ENCODE peak calls at places on chromosomes 12 and 14, in five cellular contexts. O is GM23338, D is HepG2, N is GM12878, K is K562. J is an unnamed sample.

GRCh38 chr12:85626782-85627171 is 209.4 kb downstream of the RASSF9 start:
- DNase-seq in O (no peak), D (no peak), N (no peak), K (no peak), J (no peak)

GRCh38 chr14:105473677-105474477 is 744 bp upstream of the CRIP2 start:
- DNase-seq in O (peak; percentile 96), D (peak; percentile 77), N (no peak), K (peak; percentile 79), J (peak; percentile 89)

GRCh38 chr12:46499901-46500300 is 127.3 kb upstream of the SLC38A2 start:
- DNase-seq in O (no peak), D (no peak), N (peak; percentile 23), K (no peak), J (no peak)

GRCh38 chr14:68268197-68268596 is 448.6 kb downstream of the RAD51B start:
- DNase-seq in O (no peak), D (no peak), N (peak; percentile 93), K (no peak), J (no peak)

GRCh38 chr14:97414718-97415098 is 617.5 kb downstream of the VRK1 start:
- DNase-seq in O (peak; percentile 28), D (no peak), N (no peak), K (no peak), J (no peak)

GRCh38 chr14:22598896-22599244 is 770 bp downstream of the ABHD4 start:
- DNase-seq in O (peak; percentile 73), D (peak; percentile 82), N (no peak), K (peak; percentile 66), J (peak; percentile 70)

GRCh38 chr12:71642264-71642663 is 21.4 kb downstream of the ZFC3H1 start:
- DNase-seq in O (no peak), D (no peak), N (no peak), K (no peak), J (no peak)

GRCh38 chr14:45891417-45892080 is 638.5 kb upstream of the MIS18BP1 start:
- DNase-seq in O (peak; percentile 58), D (no peak), N (no peak), K (no peak), J (no peak)

GRCh38 chr12:104590002-104590401 is 133.3 kb downstream of the CHST11 start:
- DNase-seq in O (no peak), D (no peak), N (no peak), K (no peak), J (no peak)

GRCh38 chr12:31362115-31362758 is 36.3 kb upstream of the SINHCAF start:
- DNase-seq in O (peak; percentile 54), D (peak; percentile 66), N (no peak), K (peak; percentile 16), J (no peak)

GRCh38 chr12:71858848-71859247 is 19.3 kb downstream of the TBC1D15 start:
- DNase-seq in O (no peak), D (no peak), N (no peak), K (no peak), J (no peak)

GRCh38 chr14:89918721-89919120 is 35.8 kb downstream of the EFCAB11 start:
- DNase-seq in O (no peak), D (no peak), N (no peak), K (no peak), J (no peak)

GRCh38 chr12:11836282-11836963 is 186.9 kb downstream of the ETV6 start:
- DNase-seq in O (no peak), D (no peak), N (peak; percentile 99), K (no peak), J (no peak)

GRCh38 chr12:53120685-53121525 is 17.6 kb downstream of the SOAT2 start:
- DNase-seq in O (no peak), D (no peak), N (no peak), K (peak; percentile 24), J (no peak)

GRCh38 chr14:63938198-63939005 is 85.6 kb downstream of the SYNE2 start:
- DNase-seq in O (no peak), D (no peak), N (peak; percentile 56), K (no peak), J (no peak)

GRCh38 chr14:52950898-52951729 is at the start of gene FERMT2:
- DNase-seq in O (peak; percentile 95), D (peak; percentile 79), N (no peak), K (peak; percentile 45), J (peak; percentile 78)

GRCh38 chr12:93484315-93484981 is 17.1 kb downstream of the MRPL42 start:
- DNase-seq in O (no peak), D (no peak), N (no peak), K (no peak), J (no peak)

GRCh38 chr14:23164250-23164649 is 19.2 kb downstream of the SLC7A8 start:
- DNase-seq in O (no peak), D (no peak), N (no peak), K (peak; percentile 67), J (no peak)

GRCh38 chr12:5965950-5966383 is 20.9 kb upstream of the ANO2 start:
- DNase-seq in O (peak; percentile 85), D (peak; percentile 28), N (no peak), K (peak; percentile 52), J (peak; percentile 63)

GRCh38 chr14:92466068-92466458 is 47.5 kb upstream of the RIN3 start:
- DNase-seq in O (no peak), D (no peak), N (no peak), K (no peak), J (no peak)

GRCh38 chr12:62832528-62832927 is 102.4 kb downstream of the PPM1H start:
- DNase-seq in O (no peak), D (no peak), N (no peak), K (no peak), J (no peak)

GRCh38 chr14:67571991-67572323 is 28.1 kb downstream of the PIGH start:
- DNase-seq in O (no peak), D (no peak), N (no peak), K (no peak), J (no peak)

GRCh38 chr14:61330511-61330910 is 9.1 kb downstream of the PRKCH start:
- DNase-seq in O (no peak), D (no peak), N (no peak), K (no peak), J (no peak)

GRCh38 chr12:129357233-129357632 is 504.0 kb downstream of the GLT1D1 start:
- DNase-seq in O (no peak), D (no peak), N (no peak), K (no peak), J (no peak)

GRCh38 chr12:22312336-22312735 is 22.2 kb downstream of the ST8SIA1 start:
- DNase-seq in O (no peak), D (peak; percentile 5), N (no peak), K (no peak), J (no peak)

GRCh38 chr14:99757331-99758070 is 35.7 kb upstream of the EML1 start:
- DNase-seq in O (no peak), D (no peak), N (no peak), K (no peak), J (peak; percentile 82)

DNA sequence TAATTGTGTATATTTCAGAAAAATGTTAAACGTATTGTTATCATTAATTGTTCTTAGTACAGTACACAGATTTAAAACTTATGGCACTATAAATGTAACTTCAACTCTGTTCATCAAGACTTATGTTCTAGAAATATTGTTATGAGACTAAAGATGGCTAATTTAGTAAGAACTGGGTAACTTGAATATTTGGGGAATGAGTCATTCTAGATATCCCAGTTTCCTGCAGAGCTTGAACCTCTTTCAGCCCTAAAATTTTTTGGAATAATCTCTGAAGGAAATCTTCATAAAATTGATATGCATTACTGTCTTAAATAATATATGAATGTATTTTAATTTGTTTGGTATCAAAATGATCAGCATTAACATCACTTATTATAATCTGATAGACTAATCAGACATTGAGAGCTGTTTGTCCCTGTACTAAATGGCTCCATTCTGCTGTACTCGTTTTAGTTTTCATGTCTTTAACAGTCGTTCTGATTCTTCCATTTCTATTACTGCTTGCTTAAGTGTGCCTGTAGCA is 87.1 kb downstream of the VEZT start:
- DNase-seq in O (no peak), D (no peak), N (no peak), K (no peak), J (no peak)
- TF ChIP-seq JUNB in O (no peak), D (no peak), N (no peak), K (no peak), J (no peak)

GRCh38 chr14:57487771-57488170 is 5.9 kb downstream of the CCDC198 start:
- DNase-seq in O (no peak), D (no peak), N (no peak), K (no peak), J (no peak)

GRCh38 chr14:57492859-57493258 is 798 bp downstream of the CCDC198 start:
- DNase-seq in O (no peak), D (peak; percentile 22), N (no peak), K (no peak), J (peak; percentile 37)

GRCh38 chr14:57485635-57486034 is 8.0 kb downstream of the CCDC198 start:
- DNase-seq in O (no peak), D (no peak), N (no peak), K (no peak), J (no peak)

GRCh38 chr14:57486767-57487379 is 6.8 kb downstream of the CCDC198 start:
- DNase-seq in O (peak; percentile 76), D (peak; percentile 41), N (no peak), K (peak; percentile 20), J (peak; percentile 54)
- TF ChIP-seq CTCF in O (peak; percentile 81), D (peak; percentile 70), N (peak; percentile 59), K (peak; percentile 46), J (peak; percentile 69)

DNA sequence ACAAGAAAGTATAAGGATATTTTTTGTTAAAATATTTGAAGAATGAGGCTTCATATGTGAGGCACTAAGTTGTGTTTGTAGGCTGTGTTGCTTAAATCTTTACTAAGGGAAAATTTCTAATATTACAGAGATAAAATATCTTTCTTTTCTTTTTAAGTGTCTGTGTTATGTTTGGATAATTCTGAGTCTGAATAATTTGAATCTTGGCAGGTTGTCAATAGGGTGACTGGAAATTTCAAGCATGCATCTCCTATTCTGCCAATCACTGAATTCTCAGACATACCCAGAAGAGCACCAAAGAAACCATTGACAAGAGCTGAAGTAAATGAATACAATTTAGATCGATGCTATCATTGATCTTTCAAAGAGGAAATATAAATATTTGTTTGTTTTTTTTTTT is 29.4 kb downstream of the TMPO start:
- DNase-seq in O (no peak), D (no peak), N (no peak), K (no peak), J (no peak)
- TF ChIP-seq JUNB in O (no peak), D (no peak), N (no peak), K (no peak), J (no peak)

DNA sequence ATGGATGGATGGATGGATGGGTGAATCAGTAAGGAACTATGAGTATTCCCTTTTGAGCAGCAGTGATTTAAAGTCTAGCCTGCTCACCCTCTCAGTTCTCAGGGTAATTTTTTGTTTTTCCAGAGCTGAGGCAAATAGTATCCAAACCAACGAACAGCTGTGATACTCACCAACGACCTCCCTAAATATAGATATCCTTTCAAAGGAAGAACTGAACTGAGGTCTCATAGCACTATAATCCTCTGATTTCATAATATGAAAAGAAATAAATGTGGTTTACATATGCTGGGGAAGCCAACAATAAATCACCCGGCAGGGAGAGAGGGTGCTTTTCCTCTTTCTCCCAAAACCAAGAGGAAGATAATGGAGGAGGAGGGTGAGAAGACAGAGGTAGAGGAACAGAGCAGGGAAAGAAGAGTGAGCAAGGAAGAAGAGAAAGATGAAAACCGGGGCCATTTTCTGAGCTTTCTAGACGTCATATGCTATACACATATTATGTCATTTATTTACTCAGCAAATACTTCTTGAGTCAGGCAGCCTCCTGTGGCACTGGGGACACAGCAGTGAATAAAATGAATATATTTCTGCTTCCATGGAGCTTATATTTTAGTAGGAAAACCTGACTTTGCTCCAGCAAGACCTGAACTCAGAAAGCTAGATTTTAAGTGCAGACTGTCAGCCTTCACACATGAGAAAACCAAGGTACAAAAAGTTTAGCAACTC is 710.7 kb upstream of the TBX3 start:
- DNase-seq in O (no peak), D (peak; percentile 46), N (no peak), K (no peak), J (peak; percentile 65)
- TF ChIP-seq CTCF in O (no peak), D (no peak), N (no peak), K (no peak), J (no peak)

J was measured in A549.